ENCODE peak calls at places on chromosomes 12 and 14, in six cellular contexts. W is Caco-2, E is thoracic aorta, U is Panc1, G is aorta, V is nephron progenitor cell. N is an unnamed sample.

GRCh38 chr14:67487937-67488893 is at the start of gene TMEM229B:
- DNase-seq in W (no peak), U (no peak), E (no peak), V (no peak), G (peak), N (no peak)

GRCh38 chr14:105414456-105415371 is 4.9 kb upstream of the MTA1 start:
- DNase-seq in E (peak), V (peak), W (peak), U (no peak), G (peak), N (peak)

GRCh38 chr12:120693848-120694247 is 6.9 kb downstream of the MLEC start:
- DNase-seq in E (no peak), V (no peak), W (no peak), U (no peak), G (no peak), N (no peak)

GRCh38 chr14:53663709-53664108 is 292.9 kb downstream of the BMP4 start:
- DNase-seq in U (no peak), G (no peak), W (peak), E (no peak), V (peak), N (peak)

GRCh38 chr14:52315355-52315718 is 1.2 kb downstream of the PTGER2 start:
- DNase-seq in G (no peak), E (no peak), W (no peak), U (no peak), V (no peak), N (no peak)

GRCh38 chr12:119949145-119949544 is 39.9 kb upstream of the BICDL1 start:
- DNase-seq in W (no peak), V (no peak), U (no peak), G (no peak), E (no peak), N (peak)

GRCh38 chr12:12685305-12685704 is 10.7 kb downstream of the GPR19 start:
- DNase-seq in E (no peak), W (no peak), G (no peak), V (no peak), U (no peak), N (peak)

GRCh38 chr14:58637391-58638230 is at the start of gene DACT1:
- DNase-seq in G (peak), U (no peak), W (peak), V (peak), E (peak), N (peak)

GRCh38 chr14:99524804-99525698 is 43.8 kb downstream of the CCNK start:
- DNase-seq in U (no peak), E (no peak), V (no peak), G (no peak), W (peak), N (peak)

GRCh38 chr12:79618848-79619404 is 71.8 kb downstream of the PAWR start:
- DNase-seq in U (no peak), W (no peak), V (no peak), G (no peak), E (no peak), N (no peak)

GRCh38 chr12:78194448-78194847 is 363.8 kb downstream of the NAV3 start:
- DNase-seq in V (no peak), W (no peak), G (no peak), E (no peak), U (no peak), N (no peak)

GRCh38 chr12:12723147-12723680 is 6.0 kb downstream of the CDKN1B start:
- DNase-seq in G (no peak), U (no peak), W (no peak), E (no peak), V (no peak), N (no peak)

GRCh38 chr14:84535491-84535890 is 994.5 kb upstream of the FLRT2 start:
- DNase-seq in E (no peak), G (no peak), W (no peak), U (no peak), V (no peak), N (no peak)

GRCh38 chr14:54566410-54567223 is at the start of gene SAMD4A:
- DNase-seq in G (peak), V (peak), U (no peak), W (peak), E (peak), N (peak)